ENCODE peak calls at places on chromosomes 12 and 14, in seven cellular contexts. W is AG10803, D is gastrocnemius medialis, F is astrocyte of the cerebellum, E is IMR-90, S is heart right ventricle, T is iPS DF 6.9. H is an unnamed sample.

GRCh38 chr14:76696791-76697190 is 64.5 kb upstream of the VASH1 start:
- DNase-seq in D (no peak), W (no peak), F (no peak), S (no peak), E (no peak), T (no peak), H (no peak)

GRCh38 chr12:34391771-34392581 is 369.7 kb downstream of the ALG10 start:
- DNase-seq in F (no peak), E (no peak), W (no peak), D (no peak), S (peak; percentile 4), T (no peak), H (peak; percentile 59)

GRCh38 chr14:63214417-63215196 is 10.4 kb downstream of the RHOJ start:
- DNase-seq in E (no peak), T (no peak), F (no peak), D (no peak), S (no peak), W (no peak), H (no peak)

GRCh38 chr14:67358914-67359313 is 690 bp downstream of the ATP6V1D start:
- DNase-seq in T (no peak), E (no peak), F (no peak), S (no peak), W (no peak), D (no peak), H (no peak)

GRCh38 chr14:100030441-100031153 is 34.6 kb upstream of the EVL start:
- DNase-seq in T (no peak), F (peak; percentile 76), S (no peak), D (no peak), E (peak; percentile 95), W (peak; percentile 93), H (no peak)

GRCh38 chr12:97456792-97457191 is 5.8 kb upstream of the RMST start:
- DNase-seq in W (no peak), F (no peak), S (no peak), D (no peak), T (no peak), E (no peak), H (no peak)

GRCh38 chr12:111557271-111558106 is 41.6 kb downstream of the ATXN2 start:
- DNase-seq in E (peak; percentile 16), T (no peak), W (peak; percentile 66), D (no peak), F (no peak), S (no peak), H (no peak)

GRCh38 chr14:28784262-28785021 is 17.9 kb downstream of the FOXG1 start:
- DNase-seq in T (no peak), E (no peak), D (no peak), S (no peak), F (no peak), W (no peak), H (no peak)

GRCh38 chr14:32694795-32695449 is 243.8 kb upstream of the NPAS3 start:
- DNase-seq in S (no peak), W (no peak), T (no peak), F (no peak), E (no peak), D (no peak), H (no peak)

GRCh38 chr12:12689672-12690287 is 6.2 kb downstream of the GPR19 start:
- DNase-seq in D (no peak), W (no peak), S (no peak), F (no peak), E (peak; percentile 11), T (no peak), H (no peak)

GRCh38 chr12:101759396-101760047 is 20.3 kb upstream of the SYCP3 start:
- DNase-seq in S (no peak), W (peak; percentile 34), E (peak; percentile 35), D (no peak), T (no peak), F (no peak), H (no peak)

GRCh38 chr12:25052191-25053020 is 103.5 kb upstream of the BCAT1 start:
- DNase-seq in D (peak; percentile 5), F (no peak), S (no peak), W (no peak), E (no peak), T (no peak), H (no peak)

GRCh38 chr12:62618948-62619347 is 152.3 kb downstream of the MON2 start:
- DNase-seq in W (no peak), E (no peak), T (no peak), S (no peak), F (no peak), D (no peak), H (no peak)

GRCh38 chr12:124865728-124866127 is 2.1 kb upstream of the SCARB1 start:
- DNase-seq in T (no peak), D (no peak), E (no peak), F (no peak), W (no peak), S (no peak), H (no peak)

GRCh38 chr14:100591453-100592371 is 4.5 kb upstream of the BEGAIN start:
- DNase-seq in W (no peak), T (no peak), D (no peak), E (no peak), F (no peak), S (no peak), H (no peak)

GRCh38 chr12:108650083-108650482 is 16.4 kb upstream of the SELPLG start:
- DNase-seq in F (no peak), E (no peak), T (no peak), S (no peak), D (no peak), W (no peak), H (no peak)

GRCh38 chr14:85317491-85318021 is 212.4 kb upstream of the FLRT2 start:
- DNase-seq in D (no peak), F (no peak), W (peak; percentile 38), T (no peak), E (peak; percentile 26), S (no peak), H (no peak)

GRCh38 chr14:39303100-39303499 is 69.4 kb downstream of the MIA2 start:
- DNase-seq in W (no peak), F (no peak), D (no peak), E (no peak), S (no peak), T (no peak), H (no peak)

GRCh38 chr12:113467514-113468364 is 3.9 kb downstream of the LHX5 start:
- DNase-seq in D (no peak), W (no peak), T (no peak), E (no peak), F (no peak), S (no peak), H (no peak)

GRCh38 chr12:113467154-113467513 is 4.5 kb downstream of the LHX5 start:
- DNase-seq in F (no peak), T (no peak), D (no peak), S (no peak), E (no peak), W (no peak), H (no peak)

GRCh38 chr12:113469893-113470743 is 1.6 kb downstream of the LHX5 start:
- DNase-seq in F (no peak), T (no peak), D (no peak), S (no peak), E (no peak), W (no peak), H (no peak)

GRCh38 chr12:113469224-113469652 is 2.4 kb downstream of the LHX5 start:
- DNase-seq in S (no peak), T (no peak), E (no peak), D (no peak), F (no peak), W (no peak), H (no peak)

GRCh38 chr12:113468365-113469223 is 3.1 kb downstream of the LHX5 start:
- DNase-seq in D (no peak), E (no peak), T (no peak), S (no peak), W (no peak), F (no peak), H (no peak)
- H3K4me3 ChIP-seq in D (no peak overlapping the region), E (no peak overlapping the region), T (peak overlapping the region; percentile 37), S (no peak overlapping the region), W (no peak overlapping the region), F (no peak overlapping the region), H (no peak overlapping the region)

DNA sequence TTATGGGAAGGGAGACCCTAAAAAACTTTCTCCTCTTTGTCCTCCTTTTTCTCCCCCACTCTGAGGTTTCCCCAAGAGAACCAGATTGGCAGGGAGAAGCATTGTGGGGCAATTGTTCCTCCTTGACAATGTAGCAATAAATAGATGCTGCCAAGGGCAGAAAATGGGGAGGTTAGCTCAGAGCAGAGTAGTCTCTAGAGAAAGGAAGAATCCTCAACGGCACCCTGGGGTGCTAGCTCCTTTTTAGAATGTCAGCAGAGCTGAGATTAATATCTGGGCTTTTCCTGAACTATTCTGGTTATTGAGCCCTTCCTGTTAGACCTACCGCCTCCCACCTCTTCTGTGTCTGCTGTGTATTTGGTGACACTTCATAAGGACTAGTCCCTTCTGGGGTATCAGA is 4.6 kb upstream of the RPS26 start:
- DNase-seq in W (no peak), E (no peak), T (no peak), S (no peak), D (no peak), F (no peak), H (no peak)
- H3K4me3 ChIP-seq in W (no peak overlapping the region), E (no peak overlapping the region), T (no peak overlapping the region), S (no peak overlapping the region), D (no peak overlapping the region), F (no peak overlapping the region), H (no peak overlapping the region)

GRCh38 chr14:73613046-73613383 is 698 bp downstream of the ACOT6 start:
- DNase-seq in T (no peak), E (no peak), F (no peak), D (no peak), W (no peak), S (no peak), H (no peak)

GRCh38 chr14:73612339-73613045 is at the start of gene ACOT6:
- DNase-seq in W (peak; percentile 70), T (no peak), S (peak; percentile 73), E (peak; percentile 64), F (no peak), D (peak; percentile 27), H (peak; percentile 91)

GRCh38 chr14:73610692-73611091 is 1.6 kb upstream of the ACOT6 start:
- DNase-seq in E (peak; percentile 22), S (no peak), W (no peak), D (no peak), T (no peak), F (no peak), H (no peak)

GRCh38 chr14:73616831-73617230 is 4.5 kb downstream of the ACOT6 start:
- DNase-seq in D (no peak), S (no peak), T (no peak), F (no peak), E (no peak), W (no peak), H (no peak)

DNA sequence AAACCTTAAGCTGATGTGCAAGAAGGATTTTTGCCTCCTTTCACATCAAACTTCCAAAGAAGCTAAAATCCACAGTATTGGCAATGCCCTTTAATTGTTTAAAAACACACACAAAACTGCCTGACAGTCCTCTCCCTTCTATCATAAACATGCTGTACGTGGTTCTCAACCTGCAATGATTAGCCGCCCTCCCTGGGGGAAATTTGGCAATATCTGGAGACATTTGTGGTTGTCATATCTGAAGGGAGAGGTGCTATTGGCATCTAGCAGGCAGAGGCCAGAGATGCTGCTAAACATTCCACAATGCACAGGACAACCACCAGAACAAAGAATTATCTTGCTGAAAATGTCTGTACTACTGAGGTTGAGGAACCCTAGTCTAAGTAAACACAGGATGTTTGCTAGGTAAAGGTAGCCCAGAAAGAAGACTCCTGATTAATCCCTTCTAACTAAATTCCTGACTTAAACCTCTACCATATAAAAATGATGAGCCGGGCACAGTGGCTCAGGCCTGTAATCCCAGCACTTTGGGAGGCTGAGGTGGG is 1.2 kb downstream of the ACOT6 start:
- DNase-seq in W (no peak), E (no peak), S (no peak), D (no peak), F (no peak), T (no peak), H (no peak)
- H3K4me3 ChIP-seq in W (no peak overlapping the region), E (no peak overlapping the region), S (peak overlapping the region; percentile 61), D (peak overlapping the region; percentile 62), F (no peak overlapping the region), T (no peak overlapping the region), H (no peak overlapping the region)

GRCh38 chr14:105066285-105067071 is 1.2 kb upstream of the GPR132 start:
- DNase-seq in S (no peak), T (no peak), D (no peak), F (no peak), E (no peak), W (no peak), H (no peak)
- H3K4me3 ChIP-seq in S (no peak overlapping the region), T (no peak overlapping the region), D (no peak overlapping the region), F (no peak overlapping the region), E (no peak overlapping the region), W (no peak overlapping the region), H (no peak overlapping the region)